ENCODE peak calls at places on chromosomes 16 and 17, in ten cellular contexts. C is tibial nerve; W is H9; O is mammary epithelial cell; N is PC-3; H is heart right ventricle; Y is CD8-positive, alpha-beta T cell; L is HCT116; X is PC-9; E is stomach. S is an unnamed sample. For H3K27me3, the result is how much of the 10 kb centered on the place peaks cover.

GRCh38 chr17:27746881-27747280 is 53.4 kb downstream of the NOS2 start:
- DNase-seq in C (no peak), W (peak), O (no peak), N (no peak), H (no peak), Y (no peak), L (no peak), X (no peak), E (no peak), S (no peak)

GRCh38 chr16:4116328-4117249 is at the start of gene ADCY9:
- DNase-seq in C (peak), W (peak), O (peak), N (peak), H (peak), Y (peak), L (peak), X (peak), E (peak), S (peak)

GRCh38 chr16:49340466-49340865 is 33.1 kb upstream of the C16orf78 start:
- DNase-seq in C (no peak), W (no peak), O (no peak), N (no peak), H (no peak), Y (no peak), L (no peak), X (no peak), E (no peak), S (no peak)

GRCh38 chr17:47368262-47368661 is 44.5 kb downstream of the EFCAB13 start:
- DNase-seq in C (no peak), W (no peak), O (no peak), N (peak), H (no peak), Y (no peak), L (no peak), X (peak), E (no peak), S (no peak)

GRCh38 chr17:67531291-67531690 is 154.2 kb downstream of the PITPNC1 start:
- DNase-seq in C (no peak), W (peak), O (no peak), N (no peak), H (no peak), Y (no peak), L (no peak), X (no peak), E (no peak), S (no peak)

GRCh38 chr17:35257080-35257701 is 14.3 kb downstream of the SLFN5 start:
- DNase-seq in C (no peak), W (no peak), O (peak), N (peak), H (peak), Y (no peak), L (peak), X (peak), E (peak), S (no peak)

GRCh38 chr16:55760665-55761035 is 72.2 kb downstream of the CES1 start:
- DNase-seq in C (no peak), W (no peak), O (no peak), N (no peak), H (no peak), Y (no peak), L (no peak), X (no peak), E (no peak), S (no peak)

GRCh38 chr17:33949100-33949499 is 306.0 kb upstream of the CCL2 start:
- DNase-seq in C (no peak), W (peak), O (no peak), N (no peak), H (no peak), Y (no peak), L (no peak), X (no peak), E (no peak), S (no peak)

GRCh38 chr17:55726440-55726839 is 3.8 kb upstream of the TMEM100 start:
- DNase-seq in C (peak), W (no peak), O (peak), N (peak), H (peak), Y (no peak), L (no peak), X (no peak), E (peak), S (no peak)

GRCh38 chr17:19020016-19020415 is 15.5 kb upstream of the FAM83G start:
- DNase-seq in C (no peak), W (no peak), O (no peak), N (no peak), H (no peak), Y (no peak), L (no peak), X (no peak), E (no peak), S (no peak)

GRCh38 chr16:10886739-10887269 is 9.8 kb downstream of the CIITA start:
- DNase-seq in C (no peak), W (no peak), O (no peak), N (no peak), H (no peak), Y (no peak), L (no peak), X (no peak), E (no peak), S (no peak)

GRCh38 chr17:17702821-17703607 is 21.8 kb downstream of the RAI1 start:
- DNase-seq in C (no peak), W (peak), O (no peak), N (no peak), H (peak), Y (no peak), L (no peak), X (no peak), E (no peak), S (no peak)

GRCh38 chr17:35373984-35374765 is 754 bp upstream of the SLFN11 start:
- DNase-seq in C (peak), W (peak), O (peak), N (peak), H (peak), Y (peak), L (no peak), X (no peak), E (peak), S (peak)

GRCh38 chr17:61338874-61339478 is 60.7 kb upstream of the TBX2 start:
- DNase-seq in C (no peak), W (no peak), O (no peak), N (no peak), H (no peak), Y (no peak), L (no peak), X (no peak), E (no peak), S (no peak)

GRCh38 chr16:48117217-48118105 is 38.3 kb downstream of the ABCC12 start:
- DNase-seq in C (peak), W (peak), O (no peak), N (peak), H (peak), Y (peak), L (peak), X (peak), E (no peak), S (peak)

GRCh38 chr17:17676752-17677151 is 4.5 kb upstream of the RAI1 start:
- DNase-seq in C (no peak), W (no peak), O (no peak), N (no peak), H (no peak), Y (no peak), L (no peak), X (no peak), E (no peak), S (no peak)

GRCh38 chr16:12238598-12238997 is 262.1 kb downstream of the SNX29 start:
- DNase-seq in C (no peak), W (no peak), O (no peak), N (no peak), H (no peak), Y (no peak), L (no peak), X (no peak), E (no peak), S (no peak)

GRCh38 chr16:46765050-46765449 is 16.9 kb upstream of the MYLK3 start:
- DNase-seq in C (no peak), W (no peak), O (peak), N (no peak), H (no peak), Y (no peak), L (no peak), X (no peak), E (no peak), S (no peak)

GRCh38 chr16:21104124-21104860 is 46.4 kb downstream of the DNAH3 start:
- DNase-seq in C (no peak), W (no peak), O (peak), N (no peak), H (peak), Y (no peak), L (no peak), X (no peak), E (no peak), S (no peak)

GRCh38 chr17:57781386-57782050 is 36.4 kb upstream of the CCDC182 start:
- DNase-seq in C (no peak), W (no peak), O (no peak), N (no peak), H (no peak), Y (no peak), L (no peak), X (no peak), E (no peak), S (no peak)

GRCh38 chr17:78141437-78142112 is 4.6 kb upstream of the C17orf99 start:
- DNase-seq in C (no peak), W (no peak), O (peak), N (peak), H (no peak), Y (no peak), L (no peak), X (no peak), E (no peak), S (no peak)

GRCh38 chr17:32590974-32591373 is 104.2 kb downstream of the CDK5R1 start:
- DNase-seq in C (no peak), W (no peak), O (no peak), N (no peak), H (no peak), Y (no peak), L (no peak), X (no peak), E (no peak), S (no peak)

GRCh38 chr16:73122604-73123386 is 74.9 kb upstream of the ZFHX3 start:
- DNase-seq in C (peak), W (no peak), O (no peak), N (no peak), H (peak), Y (no peak), L (no peak), X (no peak), E (no peak), S (no peak)

GRCh38 chr16:25413962-25414361 is 156.3 kb upstream of the ZKSCAN2 start:
- DNase-seq in C (no peak), W (no peak), O (peak), N (peak), H (no peak), Y (no peak), L (no peak), X (no peak), E (no peak), S (no peak)

DNA sequence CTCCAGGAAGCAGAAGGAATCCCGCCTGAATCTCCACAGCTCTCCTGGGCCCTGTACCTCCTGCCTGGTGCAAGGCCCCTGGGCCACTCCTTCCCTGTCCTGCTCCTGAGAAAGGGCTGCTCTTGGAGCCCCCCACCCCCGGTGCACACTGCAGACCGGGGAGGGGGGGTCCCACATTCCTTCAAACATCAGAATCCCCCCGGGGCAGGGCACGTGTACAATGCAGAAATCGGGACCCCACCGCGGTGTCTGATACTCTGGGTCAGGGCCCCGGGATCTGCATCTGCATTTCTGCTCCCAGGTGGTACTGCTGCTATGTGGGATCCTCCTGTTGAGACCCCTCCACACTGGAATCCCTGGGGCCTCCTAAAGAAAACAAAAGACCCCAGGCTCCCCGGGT is 99.5 kb upstream of the GSE1 start:
- DNase-seq in C (no peak), W (no peak), O (no peak), N (no peak), H (no peak), Y (no peak), L (no peak), X (no peak), E (no peak), S (no peak)
- H3K27ac ChIP-seq in C (no peak), W (no peak), O (no peak), N (no peak), H (no peak), Y (no peak), L (peak), X (peak), E (peak), S (no peak)

GRCh38 chr17:62405451-62405850 is 18.2 kb upstream of the METTL2A start:
- DNase-seq in C (no peak), W (no peak), O (no peak), N (no peak), H (no peak), Y (no peak), L (no peak), X (no peak), E (no peak), S (no peak)
- TF ChIP-seq CTCF in C (no peak), W (no peak), O (no peak), N (no peak), H (no peak), Y (no peak), L (no peak), X (no peak), E (no peak), S (no peak)

DNA sequence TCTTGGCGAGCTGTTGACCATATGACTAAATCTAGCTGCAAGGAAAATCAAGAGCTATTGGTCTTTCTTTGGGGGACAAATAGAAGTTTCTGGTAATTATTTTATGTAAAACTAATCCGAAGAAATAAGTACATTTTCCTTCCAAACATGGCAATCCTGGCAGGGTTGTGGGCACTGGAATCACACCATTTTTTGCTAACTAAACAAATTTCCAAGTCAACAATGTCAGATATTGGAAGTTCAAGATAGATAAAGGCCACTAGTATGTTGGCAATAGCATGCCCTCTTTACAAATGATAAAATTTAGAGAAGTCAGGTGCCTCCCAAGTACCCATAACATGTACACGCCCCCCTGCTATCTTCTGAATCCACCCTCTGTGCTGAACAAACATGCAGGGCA is 330.4 kb downstream of the CDH13 start:
- DNase-seq in C (no peak), W (no peak), O (no peak), N (no peak), H (no peak), Y (no peak), L (no peak), X (no peak), E (no peak), S (no peak)
- H3K27me3 ChIP-seq in C (under half), W (under half), O (under half), N (under half), H (under half), Y (under half), L (under half), X (under half), E (under half), S (under half)

GRCh38 chr17:59073972-59074371 is 32.7 kb downstream of the TRIM37 start:
- DNase-seq in C (no peak), W (no peak), O (no peak), N (no peak), H (no peak), Y (no peak), L (no peak), X (no peak), E (no peak), S (no peak)
- H3K27ac ChIP-seq in C (no peak), W (no peak), O (peak), N (no peak), H (no peak), Y (no peak), L (no peak), X (peak), E (no peak), S (no peak)

DNA sequence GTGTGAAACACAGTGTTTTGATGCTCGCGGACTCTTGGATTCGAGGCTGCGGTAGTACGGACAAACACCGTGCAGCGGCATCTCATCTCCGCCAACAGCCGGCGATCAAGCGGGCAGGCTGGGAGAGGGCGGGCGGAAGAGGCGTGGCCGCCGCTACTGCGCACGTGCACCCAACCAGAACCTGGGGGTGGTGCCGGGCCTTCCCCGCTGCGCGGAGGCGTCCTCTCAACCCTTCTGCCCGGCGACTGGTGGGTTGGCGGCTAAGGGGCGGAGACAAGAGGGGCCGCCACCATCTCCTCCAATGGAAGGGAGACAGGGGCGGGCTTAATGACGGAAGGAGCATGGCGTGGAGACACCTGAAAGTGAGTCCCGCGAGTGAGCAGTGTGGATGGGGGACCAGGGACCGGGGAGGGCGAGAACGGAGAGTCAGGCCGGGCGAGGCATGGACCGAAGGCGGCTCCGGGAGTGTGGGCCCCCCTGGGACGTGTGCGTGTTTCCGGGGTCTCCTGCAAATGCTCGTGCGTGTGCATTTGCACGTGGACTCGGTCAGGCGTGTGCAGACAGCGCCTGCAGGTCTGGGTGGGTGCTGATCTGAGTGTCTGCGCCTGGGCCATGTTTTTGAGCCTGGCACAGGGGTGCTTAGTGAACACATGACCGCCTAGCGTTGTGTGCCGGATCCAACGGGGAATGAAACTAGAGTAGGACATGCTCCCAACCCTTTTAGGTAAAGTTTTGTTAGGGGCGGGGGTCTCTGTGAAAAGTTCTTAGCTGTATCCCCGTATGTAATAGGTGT is at the start of gene DHODH:
- DNase-seq in C (peak), W (peak), O (peak), N (peak), H (peak), Y (peak), L (peak), X (peak), E (peak), S (peak)
- TF ChIP-seq CTCF in C (no peak), W (no peak), O (peak), N (no peak), H (no peak), Y (no peak), L (no peak), X (no peak), E (peak), S (no peak)

GRCh38 chr17:43860077-43860725 is 13.2 kb downstream of the CD300LG start:
- DNase-seq in C (no peak), W (no peak), O (no peak), N (no peak), H (no peak), Y (no peak), L (no peak), X (no peak), E (no peak), S (no peak)
- H3K27me3 ChIP-seq in C (under half), W (under half), O (under half), N (half or more), H (under half), Y (under half), L (under half), X (under half), E (under half), S (under half)

GRCh38 chr16:89994389-89994720 is 24.9 kb downstream of the DBNDD1 start:
- DNase-seq in C (no peak), W (no peak), O (no peak), N (no peak), H (no peak), Y (no peak), L (no peak), X (no peak), E (no peak), S (no peak)
- H3K27ac ChIP-seq in C (no peak), W (peak), O (peak), N (peak), H (peak), Y (no peak), L (peak), X (peak), E (peak), S (no peak)

DNA sequence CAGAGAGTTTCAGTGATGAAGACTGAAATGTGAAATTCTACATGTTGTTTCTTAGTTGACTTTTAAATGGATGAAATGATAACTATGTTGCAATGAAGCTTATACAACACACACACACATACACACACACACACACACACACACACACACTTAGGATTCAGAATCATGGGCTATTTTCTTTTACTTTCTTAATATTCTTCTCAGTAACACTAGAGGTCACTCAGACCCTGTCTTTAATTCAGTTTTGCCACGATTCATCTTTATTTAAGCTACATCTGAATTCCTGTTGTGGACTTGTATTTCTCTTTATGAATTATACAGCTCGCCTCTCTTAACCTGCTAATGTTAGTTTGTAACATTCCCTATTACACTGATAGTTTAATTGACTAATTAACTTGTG is 109.6 kb upstream of the GOT2 start:
- DNase-seq in C (no peak), W (no peak), O (peak), N (peak), H (no peak), Y (no peak), L (peak), X (no peak), E (no peak), S (no peak)
- TF ChIP-seq CTCF in C (no peak), W (peak), O (no peak), N (peak), H (peak), Y (no peak), L (peak), X (peak), E (no peak), S (no peak)

DNA sequence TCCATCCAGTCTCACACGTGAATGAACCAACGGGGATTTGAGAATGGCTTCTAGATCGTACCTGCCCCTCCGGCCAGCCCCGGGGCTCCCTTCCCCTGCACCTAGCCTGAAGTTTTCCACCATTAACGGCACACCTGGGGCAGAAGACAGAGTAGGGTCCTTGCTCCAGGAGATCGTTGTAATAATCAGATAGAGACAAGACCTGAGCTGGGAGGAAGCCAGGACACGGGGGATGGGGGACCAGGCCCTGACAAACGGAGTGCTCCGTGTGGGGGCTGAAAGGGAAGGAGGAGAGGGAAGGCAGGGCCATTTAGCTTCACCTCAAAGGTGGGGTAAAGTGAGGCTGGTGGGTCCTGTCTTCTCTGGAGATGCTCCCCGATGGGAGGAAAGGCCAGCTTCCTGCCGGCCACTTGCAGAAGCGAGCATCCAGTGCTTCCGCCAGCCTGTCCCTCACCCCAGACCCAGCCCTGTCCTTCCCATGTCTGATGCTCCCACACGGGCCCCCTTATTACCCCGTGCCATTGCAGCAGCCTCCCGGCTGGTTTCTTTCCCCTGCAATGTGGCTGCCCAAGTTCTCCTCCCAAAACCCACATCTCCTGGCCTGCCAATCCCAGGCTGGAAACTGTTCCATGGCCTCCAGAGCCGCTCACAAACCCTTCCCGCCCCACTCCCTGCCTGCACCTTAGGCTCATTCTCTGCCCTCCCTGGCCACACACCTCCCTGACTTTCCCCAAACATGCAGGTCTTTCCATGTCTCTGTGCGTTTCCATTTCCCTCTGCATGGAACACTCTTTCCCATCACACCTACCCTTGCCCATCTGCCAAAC is 79.3 kb downstream of the MRC2 start:
- DNase-seq in C (no peak), W (peak), O (no peak), N (no peak), H (no peak), Y (no peak), L (no peak), X (no peak), E (no peak), S (no peak)
- H3K27me3 ChIP-seq in C (under half), W (under half), O (under half), N (under half), H (under half), Y (under half), L (under half), X (under half), E (under half), S (under half)